ENCODE peak calls at places on chromosomes 6 and 20, in six cellular contexts. R is cardiac fibroblast; T is naive thymus-derived CD8-positive, alpha-beta T cell; F is GM13976; I is fibroblast of mammary gland; U is NCI-H524. W is an unnamed sample.

GRCh38 chr6:85469276-85470022 is 19.6 kb downstream of the NT5E start:
- DNase-seq in F (no peak), R (no peak), U (no peak), T (no peak), I (no peak), W (no peak)

GRCh38 chr6:142952614-142953013 is 7.6 kb upstream of the HIVEP2 start:
- DNase-seq in T (no peak), U (no peak), F (peak), I (no peak), R (no peak), W (no peak)

GRCh38 chr20:55140631-55141030 is 665.2 kb downstream of the DOK5 start:
- DNase-seq in R (no peak), I (no peak), U (no peak), T (no peak), F (no peak), W (no peak)

GRCh38 chr20:50320910-50321796 is 130.5 kb downstream of the CEBPB start:
- DNase-seq in R (peak), U (no peak), T (no peak), I (peak), F (no peak), W (peak)

GRCh38 chr6:137223370-137224131 is 4.4 kb upstream of the IFNGR1 start:
- DNase-seq in U (no peak), I (peak), R (peak), F (no peak), T (no peak), W (peak)

GRCh38 chr20:64188682-64189529 is 24.7 kb downstream of the MYT1 start:
- DNase-seq in R (peak), F (no peak), I (peak), T (no peak), U (no peak), W (peak)

GRCh38 chr6:113122060-113122459 is 735.1 kb upstream of the MARCKS start:
- DNase-seq in R (peak), F (no peak), I (peak), U (no peak), T (no peak), W (peak)

GRCh38 chr20:8930691-8931090 is 138.2 kb upstream of the PLCB4 start:
- DNase-seq in R (no peak), I (no peak), T (no peak), U (no peak), F (no peak), W (no peak)

GRCh38 chr20:15862178-15862577 is 711.1 kb downstream of the KIF16B start:
- DNase-seq in U (no peak), I (no peak), T (no peak), F (no peak), R (no peak), W (no peak)

GRCh38 chr6:35972471-35972985 is 51.6 kb upstream of the SRPK1 start:
- DNase-seq in I (no peak), R (peak), U (no peak), T (no peak), F (no peak), W (no peak)

GRCh38 chr6:15247750-15248450 is 2.0 kb downstream of the JARID2 start:
- DNase-seq in T (peak), R (peak), U (peak), F (peak), I (peak), W (peak)

GRCh38 chr20:59939052-59939878 is 840 bp downstream of the PPP1R3D start:
- DNase-seq in I (peak), R (peak), F (no peak), T (peak), U (no peak), W (peak)

GRCh38 chr20:11001767-11002540 is 328.2 kb upstream of the JAG1 start:
- DNase-seq in I (peak), R (peak), T (no peak), F (no peak), U (no peak), W (peak)

GRCh38 chr6:37738216-37738615 is 40.5 kb upstream of the MDGA1 start:
- DNase-seq in I (no peak), T (no peak), U (no peak), F (no peak), R (no peak), W (no peak)

GRCh38 chr6:73768630-73769029 is 72.6 kb downstream of the CD109 start:
- DNase-seq in I (no peak), T (no peak), U (no peak), R (no peak), F (no peak), W (no peak)

GRCh38 chr20:56187791-56188190 is 60.7 kb upstream of the MC3R start:
- DNase-seq in I (no peak), T (no peak), R (no peak), U (no peak), F (no peak), W (no peak)

GRCh38 chr20:58585753-58586540 is 65.1 kb upstream of the STX16 start:
- DNase-seq in T (no peak), F (no peak), U (no peak), R (no peak), I (no peak), W (no peak)

GRCh38 chr20:52592567-52592966 is 379.6 kb upstream of the TSHZ2 start:
- DNase-seq in U (no peak), R (no peak), T (no peak), F (no peak), I (no peak), W (no peak)

GRCh38 chr6:7106752-7107577 is 796 bp upstream of the RREB1 start:
- DNase-seq in T (peak), F (peak), U (peak), I (no peak), R (no peak), W (peak)

GRCh38 chr6:392441-393390 is 1.2 kb downstream of the IRF4 start:
- DNase-seq in R (no peak), F (peak), U (no peak), I (peak), T (no peak), W (peak)

GRCh38 chr6:170296746-170297576 is 6.1 kb upstream of the DLL1 start:
- DNase-seq in U (peak), I (no peak), R (no peak), T (no peak), F (peak), W (no peak)

GRCh38 chr20:11059659-11060058 is 385.9 kb upstream of the JAG1 start:
- DNase-seq in T (no peak), R (no peak), I (no peak), U (no peak), F (no peak), W (no peak)

GRCh38 chr6:117496383-117496990 is 14.0 kb downstream of the DCBLD1 start:
- DNase-seq in I (peak), T (no peak), U (no peak), F (no peak), R (peak), W (peak)

GRCh38 chr6:15628499-15629131 is 34.2 kb downstream of the DTNBP1 start:
- DNase-seq in I (peak), T (no peak), R (peak), U (no peak), F (no peak), W (peak)

GRCh38 chr20:25204550-25205276 is 9.2 kb downstream of the ENTPD6 start:
- DNase-seq in R (no peak), I (no peak), T (no peak), U (no peak), F (peak), W (no peak)

GRCh38 chr6:159832941-159833340 is 32.9 kb downstream of the PNLDC1 start:
- DNase-seq in U (no peak), F (no peak), T (peak), I (no peak), R (no peak), W (no peak)

GRCh38 chr6:106858653-106859092 is 115.9 kb downstream of the CD24 start:
- DNase-seq in T (no peak), I (peak), U (no peak), R (peak), F (no peak), W (peak)

GRCh38 chr6:63923139-63923739 is 287.6 kb downstream of the PHF3 start:
- DNase-seq in I (peak), U (no peak), T (no peak), R (peak), F (peak), W (peak)

GRCh38 chr6:150297327-150298028 is 71.3 kb upstream of the IYD start:
- DNase-seq in U (no peak), R (peak), F (no peak), I (peak), T (no peak), W (peak)

GRCh38 chr6:163662604-163663225 is 248.2 kb downstream of the QKI start:
- DNase-seq in T (no peak), R (no peak), F (no peak), U (no peak), I (no peak), W (no peak)

GRCh38 chr20:14009206-14009605 is 13.9 kb downstream of the MACROD2 start:
- DNase-seq in I (peak), R (no peak), U (no peak), T (no peak), F (no peak), W (no peak)

GRCh38 chr20:48823960-48824497 is 3.8 kb downstream of the PREX1 start:
- DNase-seq in I (peak), T (no peak), R (peak), F (peak), U (no peak), W (peak)

GRCh38 chr6:38487423-38487822 is 152.3 kb downstream of the BTBD9 start:
- DNase-seq in R (no peak), U (no peak), I (no peak), T (no peak), F (no peak), W (no peak)

GRCh38 chr6:218153-219018 is 73.9 kb upstream of the DUSP22 start:
- DNase-seq in F (peak), I (no peak), R (no peak), U (no peak), T (no peak), W (no peak)

GRCh38 chr6:9025223-9025622 is 589.9 kb upstream of the SLC35B3 start:
- DNase-seq in T (no peak), U (no peak), I (no peak), F (no peak), R (no peak), W (no peak)

GRCh38 chr6:42938987-42939809 is 9.9 kb downstream of the CNPY3 start:
- DNase-seq in R (no peak), U (no peak), I (no peak), F (no peak), T (no peak), W (no peak)

GRCh38 chr20:33893314-33893713 is 82.2 kb downstream of the CHMP4B start:
- DNase-seq in R (peak), T (no peak), I (peak), U (no peak), F (no peak), W (peak)

GRCh38 chr20:9087531-9088217 is 18.8 kb downstream of the PLCB4 start:
- DNase-seq in F (no peak), I (no peak), U (no peak), T (no peak), R (no peak), W (no peak)

GRCh38 chr6:117404548-117404947 is 21.2 kb downstream of the ROS1 start:
- DNase-seq in I (no peak), F (no peak), R (peak), T (no peak), U (no peak), W (no peak)

GRCh38 chr6:113019176-113019575 is 672.0 kb downstream of the RFPL4B start:
- DNase-seq in U (no peak), I (no peak), F (no peak), R (no peak), T (no peak), W (no peak)

W was measured in iris pigment epithelial cell.